ENCODE peak calls at places on chromosomes 11 and 22, in eight cellular contexts. One of them, this sample, is unnamed.

GRCh38 chr11:128022007-128022368 is 565.4 kb downstream of the ETS1 start:
- DNase-seq in tibial nerve: no peak
- DNase-seq in lung: no peak
- DNase-seq in tibial artery: no peak
- DNase-seq in left ventricle myocardium inferior: no peak
- DNase-seq in uterus: no peak
- DNase-seq in endodermal cell: no peak
- DNase-seq in thoracic aorta: no peak
- DNase-seq in this sample: no peak

GRCh38 chr22:46355369-46355995 is 20.0 kb downstream of the TRMU start:
- DNase-seq in endodermal cell: peak; percentile 96
- DNase-seq in thoracic aorta: no peak
- DNase-seq in uterus: peak; percentile 37
- DNase-seq in lung: peak; percentile 75
- DNase-seq in left ventricle myocardium inferior: peak; percentile 65
- DNase-seq in tibial artery: no peak
- DNase-seq in tibial nerve: peak; percentile 28
- DNase-seq in this sample: no peak

GRCh38 chr11:123111465-123111864 is 49.5 kb upstream of the HSPA8 start:
- DNase-seq in lung: no peak
- DNase-seq in uterus: no peak
- DNase-seq in thoracic aorta: no peak
- DNase-seq in endodermal cell: no peak
- DNase-seq in left ventricle myocardium inferior: no peak
- DNase-seq in tibial artery: no peak
- DNase-seq in tibial nerve: no peak
- DNase-seq in this sample: no peak

GRCh38 chr22:40401532-40401931 is 31.1 kb downstream of the SGSM3 start:
- DNase-seq in uterus: no peak
- DNase-seq in tibial artery: no peak
- DNase-seq in left ventricle myocardium inferior: no peak
- DNase-seq in thoracic aorta: no peak
- DNase-seq in endodermal cell: no peak
- DNase-seq in tibial nerve: no peak
- DNase-seq in lung: no peak
- DNase-seq in this sample: no peak

GRCh38 chr11:123979311-123979710 is 1.7 kb upstream of the OR10S1 start:
- DNase-seq in uterus: no peak
- DNase-seq in tibial artery: no peak
- DNase-seq in lung: no peak
- DNase-seq in left ventricle myocardium inferior: no peak
- DNase-seq in thoracic aorta: no peak
- DNase-seq in endodermal cell: no peak
- DNase-seq in tibial nerve: no peak
- DNase-seq in this sample: no peak

GRCh38 chr11:19276859-19277808 is 36.4 kb upstream of the E2F8 start:
- DNase-seq in thoracic aorta: no peak
- DNase-seq in lung: peak; percentile 55
- DNase-seq in left ventricle myocardium inferior: no peak
- DNase-seq in uterus: no peak
- DNase-seq in endodermal cell: no peak
- DNase-seq in tibial nerve: no peak
- DNase-seq in tibial artery: no peak
- DNase-seq in this sample: no peak

GRCh38 chr11:107928767-107929507 is 689 bp downstream of the RAB39A start:
- DNase-seq in lung: no peak
- DNase-seq in endodermal cell: peak; percentile 71
- DNase-seq in tibial nerve: no peak
- DNase-seq in thoracic aorta: no peak
- DNase-seq in uterus: no peak
- DNase-seq in left ventricle myocardium inferior: peak; percentile 20
- DNase-seq in tibial artery: peak; percentile 65
- DNase-seq in this sample: no peak

GRCh38 chr11:20536784-20537183 is 62.6 kb upstream of the SLC6A5 start:
- DNase-seq in lung: no peak
- DNase-seq in thoracic aorta: no peak
- DNase-seq in endodermal cell: no peak
- DNase-seq in tibial nerve: no peak
- DNase-seq in tibial artery: no peak
- DNase-seq in uterus: no peak
- DNase-seq in left ventricle myocardium inferior: no peak
- DNase-seq in this sample: no peak

GRCh38 chr22:46045459-46046298 is 68.7 kb upstream of the WNT7B start:
- DNase-seq in tibial artery: peak; percentile 93
- DNase-seq in uterus: peak; percentile 39
- DNase-seq in endodermal cell: peak; percentile 44
- DNase-seq in lung: no peak
- DNase-seq in tibial nerve: peak; percentile 15
- DNase-seq in thoracic aorta: no peak
- DNase-seq in left ventricle myocardium inferior: peak; percentile 47
- DNase-seq in this sample: peak; percentile 72

DNA sequence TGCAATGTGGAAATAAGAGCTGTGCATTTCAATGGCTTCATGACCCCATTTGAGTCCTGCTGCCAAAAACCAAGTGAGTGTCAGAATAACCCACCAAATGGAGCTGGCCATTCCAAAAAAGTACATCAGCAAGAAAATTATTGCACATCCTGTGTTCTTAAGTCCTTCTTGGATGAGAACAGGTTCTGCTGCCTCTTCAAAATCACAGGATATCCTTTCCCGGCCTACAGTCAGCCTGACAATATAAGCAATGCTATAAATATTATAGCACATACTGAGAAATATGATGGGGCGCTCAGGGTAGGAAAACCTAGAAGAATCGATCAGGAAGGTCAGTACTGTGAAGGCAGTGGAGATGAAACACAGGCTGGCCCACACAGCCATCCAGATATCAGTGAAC is 3.5 kb downstream of the FZD4 start:
- DNase-seq in lung: no peak
- DNase-seq in uterus: no peak
- DNase-seq in left ventricle myocardium inferior: no peak
- DNase-seq in thoracic aorta: no peak
- DNase-seq in endodermal cell: no peak
- DNase-seq in tibial artery: no peak
- DNase-seq in tibial nerve: no peak
- DNase-seq in this sample: no peak
- H3K4me1 ChIP-seq in lung: peaks cover 22% of the 10 kb centered on the region
- H3K4me1 ChIP-seq in uterus: peaks cover 5% of the 10 kb centered on the region
- H3K4me1 ChIP-seq in left ventricle myocardium inferior: peaks cover 90% of the 10 kb centered on the region
- H3K4me1 ChIP-seq in thoracic aorta: peaks cover 61% of the 10 kb centered on the region
- H3K4me1 ChIP-seq in endodermal cell: peaks cover 10% of the 10 kb centered on the region
- H3K4me1 ChIP-seq in tibial artery: peaks cover 64% of the 10 kb centered on the region
- H3K4me1 ChIP-seq in tibial nerve: peaks cover 66% of the 10 kb centered on the region
- H3K4me1 ChIP-seq in this sample: peaks cover 67% of the 10 kb centered on the region

DNA sequence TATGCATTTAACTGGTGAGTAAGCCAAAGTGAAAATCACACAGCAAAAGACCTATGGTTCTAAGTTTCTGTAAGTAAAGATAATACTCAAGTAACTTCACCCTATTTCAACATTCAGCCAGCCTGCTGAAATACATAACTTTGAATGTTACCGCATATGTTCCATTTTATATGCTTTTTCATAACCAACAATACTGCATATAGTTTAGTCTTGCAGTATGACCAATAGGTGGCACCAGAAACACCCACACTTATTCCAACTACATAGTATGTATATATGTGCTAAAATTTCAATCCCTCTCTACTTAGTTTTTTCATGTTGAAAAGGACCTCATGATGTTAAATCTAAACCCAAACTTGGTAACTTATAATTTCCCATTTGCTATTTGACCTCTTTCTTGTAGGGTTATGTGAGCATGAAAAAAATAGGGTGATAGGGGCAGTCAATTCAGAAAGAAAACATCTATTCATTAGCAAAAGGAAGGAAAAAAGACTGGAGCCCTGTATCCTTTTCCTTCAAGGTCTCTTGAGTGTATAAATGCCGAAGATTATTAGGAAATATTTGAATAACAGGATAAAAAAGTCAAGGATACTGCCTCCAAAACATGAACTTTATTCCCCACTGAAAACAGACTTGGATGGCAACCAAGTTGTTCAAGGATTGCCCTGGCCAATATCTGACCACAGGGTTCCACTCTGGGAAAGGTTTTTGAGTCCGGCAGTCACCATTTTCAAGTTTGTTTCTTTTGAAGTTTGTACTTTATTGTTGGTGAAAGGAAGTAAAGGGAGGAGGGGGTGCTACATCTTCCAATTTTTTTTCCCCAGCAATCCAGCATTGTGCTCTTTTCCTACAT is 23.8 kb upstream of the FZD4 start:
- DNase-seq in tibial artery: no peak
- DNase-seq in endodermal cell: no peak
- DNase-seq in tibial nerve: no peak
- DNase-seq in thoracic aorta: no peak
- DNase-seq in uterus: no peak
- DNase-seq in left ventricle myocardium inferior: no peak
- DNase-seq in lung: no peak
- DNase-seq in this sample: no peak
- TF ChIP-seq CTCF in tibial artery: no peak
- TF ChIP-seq CTCF in endodermal cell: peak; percentile 81
- TF ChIP-seq CTCF in tibial nerve: peak; percentile 46
- TF ChIP-seq CTCF in thoracic aorta: peak; percentile 11
- TF ChIP-seq CTCF in uterus: peak; percentile 19
- TF ChIP-seq CTCF in left ventricle myocardium inferior: peak; percentile 58
- TF ChIP-seq CTCF in lung: peak; percentile 48
- TF ChIP-seq CTCF in this sample: peak; percentile 25

GRCh38 chr11:96311120-96311568 is 31.9 kb downstream of the MAML2 start:
- DNase-seq in endodermal cell: no peak
- DNase-seq in uterus: no peak
- DNase-seq in thoracic aorta: no peak
- DNase-seq in lung: no peak
- DNase-seq in left ventricle myocardium inferior: no peak
- DNase-seq in tibial nerve: no peak
- DNase-seq in tibial artery: no peak
- DNase-seq in this sample: no peak
- H3K4me1 ChIP-seq in endodermal cell: peaks cover 16% of the 10 kb centered on the region
- H3K4me1 ChIP-seq in uterus: peaks cover 5% of the 10 kb centered on the region
- H3K4me1 ChIP-seq in thoracic aorta: peaks cover 75% of the 10 kb centered on the region
- H3K4me1 ChIP-seq in lung: peaks cover 12% of the 10 kb centered on the region
- H3K4me1 ChIP-seq in left ventricle myocardium inferior: peaks cover 84% of the 10 kb centered on the region
- H3K4me1 ChIP-seq in tibial nerve: peaks cover 99% of the 10 kb centered on the region
- H3K4me1 ChIP-seq in tibial artery: peaks cover 89% of the 10 kb centered on the region
- H3K4me1 ChIP-seq in this sample: peaks cover 64% of the 10 kb centered on the region

GRCh38 chr11:31106963-31107576 is 262.5 kb downstream of the DCDC1 start:
- DNase-seq in left ventricle myocardium inferior: peak; percentile 44
- DNase-seq in tibial nerve: peak; percentile 16
- DNase-seq in lung: peak; percentile 45
- DNase-seq in tibial artery: no peak
- DNase-seq in endodermal cell: peak; percentile 93
- DNase-seq in uterus: no peak
- DNase-seq in thoracic aorta: no peak
- DNase-seq in this sample: no peak
- TF ChIP-seq CTCF in left ventricle myocardium inferior: peak; percentile 68
- TF ChIP-seq CTCF in tibial nerve: peak; percentile 33
- TF ChIP-seq CTCF in lung: peak; percentile 29
- TF ChIP-seq CTCF in tibial artery: peak; percentile 32
- TF ChIP-seq CTCF in endodermal cell: peak; percentile 96
- TF ChIP-seq CTCF in uterus: peak; percentile 24
- TF ChIP-seq CTCF in thoracic aorta: peak; percentile 19
- TF ChIP-seq CTCF in this sample: no peak

DNA sequence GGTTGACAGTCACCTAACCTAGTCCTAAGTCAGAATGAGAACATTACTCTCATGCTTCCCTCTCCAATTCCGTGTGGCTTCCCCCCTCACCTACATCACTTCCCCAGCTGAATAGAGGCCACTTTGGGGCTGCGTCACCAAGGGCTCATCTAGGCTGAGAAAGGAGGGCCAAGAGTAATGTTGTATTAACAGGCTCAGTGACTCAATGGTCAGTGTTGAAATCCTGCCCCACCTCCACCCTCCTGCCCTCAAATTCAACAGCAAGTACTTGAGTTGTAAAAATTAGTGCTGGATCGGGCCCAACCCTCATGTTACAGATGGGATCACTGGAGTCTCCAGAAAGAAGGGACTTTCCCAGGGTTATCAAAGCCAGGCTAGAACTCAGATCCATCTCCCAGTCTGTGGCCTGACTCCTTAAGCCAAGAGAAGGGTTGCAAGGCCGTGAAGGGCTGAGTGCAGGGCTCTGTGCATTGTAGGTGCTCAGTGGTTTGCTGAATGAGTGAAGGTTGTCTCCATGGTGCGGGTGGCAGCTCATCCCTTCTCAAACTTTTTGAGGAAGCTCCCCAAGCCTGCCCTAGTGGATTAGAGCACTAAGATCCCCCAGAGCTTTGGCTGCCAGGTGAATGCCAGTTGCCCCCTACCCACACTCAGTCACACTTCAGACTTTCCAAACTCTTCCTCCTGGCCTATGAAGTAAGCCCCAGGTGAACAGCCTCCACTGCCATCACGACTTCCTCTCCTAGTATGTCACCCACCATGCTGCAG is 3.2 kb downstream of the DGAT2 start:
- DNase-seq in uterus: no peak
- DNase-seq in left ventricle myocardium inferior: no peak
- DNase-seq in endodermal cell: no peak
- DNase-seq in lung: peak; percentile 76
- DNase-seq in tibial artery: peak; percentile 58
- DNase-seq in tibial nerve: no peak
- DNase-seq in thoracic aorta: peak; percentile 14
- DNase-seq in this sample: peak; percentile 62
- H3K4me1 ChIP-seq in uterus: no peaks in the 10 kb centered on the region
- H3K4me1 ChIP-seq in left ventricle myocardium inferior: peaks cover 21% of the 10 kb centered on the region
- H3K4me1 ChIP-seq in endodermal cell: no peaks in the 10 kb centered on the region
- H3K4me1 ChIP-seq in lung: peaks cover 18% of the 10 kb centered on the region
- H3K4me1 ChIP-seq in tibial artery: peaks cover 21% of the 10 kb centered on the region
- H3K4me1 ChIP-seq in tibial nerve: peaks cover 25% of the 10 kb centered on the region
- H3K4me1 ChIP-seq in thoracic aorta: peaks cover 22% of the 10 kb centered on the region
- H3K4me1 ChIP-seq in this sample: peaks cover 20% of the 10 kb centered on the region

DNA sequence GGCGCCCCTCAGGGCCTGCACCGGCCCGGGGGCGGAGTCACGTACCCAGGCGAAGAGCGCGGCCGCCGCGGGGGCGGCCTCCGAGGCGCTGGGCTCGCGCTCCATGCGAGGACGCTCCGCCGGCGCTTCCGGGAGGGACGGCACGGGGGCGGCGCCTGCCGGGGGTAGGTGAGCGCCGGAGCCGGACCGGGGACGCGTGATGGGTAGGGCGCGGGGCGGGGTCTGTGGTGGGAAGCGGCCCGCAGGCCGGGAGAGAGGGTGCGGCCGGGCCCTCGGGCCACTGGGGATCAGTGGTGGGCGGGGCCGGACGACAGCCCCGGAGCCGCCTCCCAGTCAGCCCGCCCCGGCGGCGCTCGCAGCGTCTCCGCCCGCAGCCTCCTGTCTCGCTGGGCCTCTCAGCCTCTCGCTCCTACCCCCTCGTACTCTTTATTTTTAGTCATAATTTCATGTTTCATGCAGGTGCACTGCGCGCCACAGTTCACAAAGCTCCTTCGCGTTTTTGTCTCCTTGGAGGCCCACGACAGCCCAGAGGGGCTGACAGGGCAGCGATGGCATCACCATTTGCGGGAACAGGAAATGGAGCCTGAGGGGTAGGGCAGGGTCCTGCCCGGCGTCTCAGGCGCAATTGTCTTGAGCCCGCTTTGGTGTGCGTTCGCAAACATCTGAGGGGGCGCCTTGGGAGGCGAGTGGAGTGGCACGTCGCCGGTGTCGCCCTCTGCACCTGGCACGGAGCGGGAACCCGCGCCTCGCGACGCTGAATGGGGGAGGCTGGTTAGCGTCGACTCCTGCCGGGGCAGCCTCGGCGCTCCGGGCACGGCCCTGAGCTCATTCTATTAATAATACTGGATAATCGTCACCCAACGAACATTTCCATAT is at the start of gene SERGEF:
- DNase-seq in thoracic aorta: peak; percentile 91
- DNase-seq in left ventricle myocardium inferior: peak; percentile 94
- DNase-seq in endodermal cell: peak; percentile 97
- DNase-seq in uterus: peak; percentile 89
- DNase-seq in lung: peak; percentile 96
- DNase-seq in tibial nerve: peak; percentile 85
- DNase-seq in tibial artery: peak; percentile 96
- DNase-seq in this sample: peak; percentile 95
- TF ChIP-seq CTCF in thoracic aorta: no peak
- TF ChIP-seq CTCF in left ventricle myocardium inferior: peak; percentile 58
- TF ChIP-seq CTCF in endodermal cell: peak; percentile 45
- TF ChIP-seq CTCF in uterus: peak; percentile 27
- TF ChIP-seq CTCF in lung: no peak
- TF ChIP-seq CTCF in tibial nerve: no peak
- TF ChIP-seq CTCF in tibial artery: no peak
- TF ChIP-seq CTCF in this sample: no peak